ENCODE peak calls at places on chromosomes 2 and 18, in six cellular contexts. X, G, O, U, M and K are unnamed samples.

GRCh38 chr2:16745466-16745865 is 79.8 kb upstream of the CYRIA start:
- DNase-seq in O (no peak), M (no peak), G (no peak), X (no peak), U (peak), K (no peak)

GRCh38 chr2:220966636-220967035 is 605.5 kb downstream of the EPHA4 start:
- DNase-seq in O (no peak), M (no peak), G (peak), X (peak), U (peak), K (no peak)

GRCh38 chr2:71864085-71864484 is 283.6 kb downstream of the CYP26B1 start:
- DNase-seq in G (no peak), U (no peak), O (peak), X (no peak), M (no peak), K (no peak)

GRCh38 chr2:100240386-100240785 is 81.9 kb downstream of the LONRF2 start:
- DNase-seq in O (no peak), M (no peak), G (no peak), U (no peak), X (no peak), K (no peak)

GRCh38 chr18:76450912-76451421 is 44.1 kb downstream of the ZNF516 start:
- DNase-seq in G (no peak), U (no peak), M (peak), X (peak), O (peak), K (no peak)

GRCh38 chr2:144996225-144996795 is 476.4 kb upstream of the ZEB2 start:
- DNase-seq in M (no peak), G (peak), O (no peak), X (peak), U (no peak), K (no peak)

GRCh38 chr2:178230396-178230795 is 36.1 kb downstream of the OSBPL6 start:
- DNase-seq in U (no peak), G (no peak), O (no peak), X (no peak), M (no peak), K (no peak)

GRCh38 chr2:37250869-37251740 is 19.6 kb downstream of the NDUFAF7 start:
- DNase-seq in O (no peak), X (no peak), G (no peak), M (no peak), U (no peak), K (no peak)

GRCh38 chr2:236984046-236984445 is 101.6 kb upstream of the COPS8 start:
- DNase-seq in X (no peak), U (no peak), G (no peak), O (no peak), M (no peak), K (no peak)

GRCh38 chr2:237697586-237698337 is 70.4 kb downstream of the LRRFIP1 start:
- DNase-seq in U (no peak), G (no peak), O (peak), M (no peak), X (peak), K (peak)

GRCh38 chr2:17877811-17878221 is 651 bp upstream of the KCNS3 start:
- DNase-seq in M (peak), X (no peak), O (no peak), G (no peak), U (no peak), K (no peak)

GRCh38 chr2:85017436-85018048 is 46.6 kb downstream of the KCMF1 start:
- DNase-seq in M (no peak), U (no peak), G (peak), O (no peak), X (peak), K (no peak)

GRCh38 chr2:158313734-158314133 is 142.8 kb downstream of the CCDC148 start:
- DNase-seq in M (no peak), X (no peak), U (no peak), O (no peak), G (no peak), K (no peak)

GRCh38 chr2:105645031-105645940 is 99.4 kb upstream of the NCK2 start:
- DNase-seq in M (no peak), O (no peak), G (no peak), X (no peak), U (no peak), K (peak)

GRCh38 chr18:36688020-36688965 is 140.5 kb downstream of the TPGS2 start:
- DNase-seq in X (peak), M (peak), G (peak), O (peak), U (no peak), K (peak)

GRCh38 chr2:205644018-205644417 is 38.3 kb upstream of the NRP2 start:
- DNase-seq in X (no peak), G (no peak), M (no peak), U (no peak), O (no peak), K (no peak)

GRCh38 chr2:190627881-190628412 is 20.9 kb upstream of the NAB1 start:
- DNase-seq in G (no peak), U (no peak), M (peak), O (no peak), X (no peak), K (no peak)

GRCh38 chr2:30707304-30707903 is 99.8 kb downstream of the CAPN13 start:
- DNase-seq in U (no peak), O (peak), G (no peak), X (no peak), M (no peak), K (no peak)

GRCh38 chr2:222318712-222319575 is 20.1 kb upstream of the PAX3 start:
- DNase-seq in O (peak), X (peak), G (no peak), U (no peak), M (peak), K (peak)

GRCh38 chr18:3238742-3239141 is 8.9 kb upstream of the MYL12A start:
- DNase-seq in G (no peak), M (no peak), O (no peak), X (peak), U (no peak), K (no peak)

GRCh38 chr2:9528036-9528787 is 27.4 kb downstream of the ADAM17 start:
- DNase-seq in U (no peak), G (no peak), O (no peak), M (no peak), X (peak), K (no peak)

GRCh38 chr2:14601070-14601770 is 31.3 kb upstream of the LRATD1 start:
- DNase-seq in U (no peak), M (no peak), X (no peak), G (no peak), O (peak), K (no peak)

GRCh38 chr2:15844099-15844801 is 96.1 kb upstream of the MYCN start:
- DNase-seq in M (no peak), U (no peak), G (no peak), X (no peak), O (no peak), K (no peak)

GRCh38 chr2:219302412-219302968 is 6.7 kb downstream of the PTPRN start:
- DNase-seq in X (no peak), G (no peak), O (no peak), M (no peak), U (no peak), K (no peak)

GRCh38 chr2:230042195-230042594 is 26.5 kb downstream of the SLC16A14 start:
- DNase-seq in M (no peak), U (no peak), G (no peak), X (no peak), O (no peak), K (no peak)

GRCh38 chr2:156333274-156333950 is 891 bp upstream of the NR4A2 start:
- DNase-seq in O (no peak), U (no peak), G (no peak), X (no peak), M (no peak), K (no peak)

GRCh38 chr2:226969412-226969811 is 133.6 kb downstream of the RHBDD1 start:
- DNase-seq in U (no peak), M (no peak), X (no peak), O (no peak), G (no peak), K (no peak)

GRCh38 chr18:3380384-3380961 is 69.5 kb upstream of the TGIF1 start:
- DNase-seq in M (no peak), O (no peak), X (peak), G (no peak), U (peak), K (no peak)

GRCh38 chr2:96539215-96539920 is 2.8 kb downstream of the ARID5A start:
- DNase-seq in X (no peak), O (peak), U (no peak), G (no peak), M (no peak), K (no peak)

GRCh38 chr2:66577331-66578041 is 142.6 kb downstream of the MEIS1 start:
- DNase-seq in O (no peak), G (no peak), X (no peak), U (no peak), M (peak), K (no peak)

GRCh38 chr2:3535467-3535793 is 16.1 kb upstream of the ADI1 start:
- DNase-seq in U (no peak), G (no peak), O (peak), X (no peak), M (no peak), K (no peak)

GRCh38 chr2:227410191-227410590 is 22.4 kb upstream of the SCYGR1 start:
- DNase-seq in M (no peak), X (no peak), G (no peak), U (no peak), O (no peak), K (no peak)

GRCh38 chr2:102155703-102156515 is 13.4 kb downstream of the IL1R1 start:
- DNase-seq in M (no peak), U (no peak), G (no peak), O (no peak), X (peak), K (no peak)

GRCh38 chr2:113769555-113769954 is 13.1 kb upstream of the SLC35F5 start:
- DNase-seq in X (no peak), M (no peak), O (no peak), G (no peak), U (no peak), K (no peak)

GRCh38 chr2:168186452-168186851 is 60.9 kb downstream of the STK39 start:
- DNase-seq in M (peak), X (no peak), U (no peak), G (no peak), O (no peak), K (no peak)

GRCh38 chr2:127072970-127073369 is 34.0 kb downstream of the BIN1 start:
- DNase-seq in O (no peak), M (peak), X (no peak), G (no peak), U (no peak), K (no peak)

GRCh38 chr2:77713412-77713811 is 191.2 kb upstream of the LRRTM4 start:
- DNase-seq in G (no peak), O (no peak), M (peak), X (no peak), U (no peak), K (no peak)

GRCh38 chr2:215845839-215846586 is 167.3 kb downstream of the MREG start:
- DNase-seq in M (no peak), X (no peak), U (no peak), G (no peak), O (no peak), K (no peak)

GRCh38 chr2:201414099-201415023 is 36.9 kb downstream of the TRAK2 start:
- DNase-seq in X (peak), U (no peak), O (no peak), M (no peak), G (peak), K (peak)

GRCh38 chr2:202818321-202818720 is 53.2 kb downstream of the ICA1L start:
- DNase-seq in M (no peak), O (no peak), U (no peak), G (no peak), X (no peak), K (no peak)

GRCh38 chr2:202817771-202818170 is 53.8 kb downstream of the ICA1L start:
- DNase-seq in U (no peak), O (no peak), M (no peak), X (no peak), G (no peak), K (no peak)

GRCh38 chr2:202814226-202814625 is 57.3 kb downstream of the ICA1L start:
- DNase-seq in O (no peak), X (no peak), M (no peak), G (no peak), U (no peak), K (no peak)

GRCh38 chr2:202813387-202813786 is 58.2 kb downstream of the ICA1L start:
- DNase-seq in U (no peak), X (no peak), G (no peak), O (no peak), M (no peak), K (no peak)

GRCh38 chr2:202815548-202816420 is 55.8 kb downstream of the ICA1L start:
- DNase-seq in G (no peak), X (peak), M (no peak), O (no peak), U (no peak), K (no peak)
- H3K4me3 ChIP-seq in G (no peak), X (no peak), M (no peak), O (no peak), U (no peak), K (no peak)

DNA sequence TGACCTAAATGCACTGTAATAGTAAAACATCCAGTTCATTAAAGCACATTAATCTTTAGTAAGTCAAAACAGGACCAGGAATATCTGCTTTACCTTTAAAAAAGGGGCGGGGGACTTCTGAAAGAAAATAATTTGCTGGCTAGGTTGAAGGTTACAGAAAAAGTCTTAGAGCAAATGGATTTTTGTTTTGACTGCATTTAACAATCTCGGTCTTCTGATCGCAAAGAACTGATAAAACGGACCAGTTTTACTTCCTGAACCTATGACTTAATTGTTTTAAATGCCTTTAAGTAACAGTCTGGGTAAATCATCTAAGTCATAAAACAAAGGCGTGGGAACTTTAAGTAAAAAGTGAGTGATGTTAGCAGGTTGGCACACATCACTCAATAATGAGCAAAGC is 783 bp downstream of the BUB1 start:
- DNase-seq in G (no peak), X (no peak), M (no peak), U (no peak), O (no peak), K (no peak)
- H3K4me3 ChIP-seq in G (peak), X (peak), M (peak), U (peak), O (no peak), K (peak)

DNA sequence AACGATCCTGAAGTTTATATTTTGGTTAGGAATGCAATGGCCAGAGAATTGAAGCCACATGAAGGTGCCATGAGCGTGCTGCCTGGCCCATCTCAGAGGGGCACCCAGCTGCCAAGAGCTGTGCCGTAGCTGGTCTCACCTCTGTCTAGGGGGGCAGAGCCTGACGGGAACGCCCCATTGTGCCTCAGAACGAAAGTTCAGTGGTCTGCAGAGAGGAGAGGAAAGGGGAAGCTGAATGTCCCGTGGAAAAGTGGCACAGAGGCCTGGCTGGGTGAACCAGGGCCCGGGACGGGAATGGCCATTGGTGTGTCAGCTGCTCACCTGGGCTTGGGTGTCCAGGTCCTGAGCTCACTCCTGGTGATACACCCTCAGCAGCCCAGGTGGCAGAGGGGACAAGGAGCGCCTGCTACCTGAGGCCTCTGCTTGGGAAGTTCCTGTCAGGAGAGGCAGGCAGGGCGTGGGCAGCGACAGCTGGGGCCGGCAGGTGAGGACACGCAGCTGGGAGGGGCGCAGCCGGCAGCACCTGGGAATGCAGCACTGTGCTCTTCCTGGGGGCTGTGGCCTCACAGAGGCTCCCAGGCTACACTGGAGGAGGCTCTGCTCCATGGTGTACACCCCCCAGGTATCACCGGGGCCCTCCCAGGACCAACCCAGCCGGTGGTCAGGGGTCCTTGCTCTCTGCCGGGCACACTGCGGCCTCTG is 67.3 kb downstream of the PARD6G start:
- DNase-seq in X (no peak), O (no peak), U (no peak), M (no peak), G (no peak), K (no peak)
- H3K4me3 ChIP-seq in X (no peak), O (no peak), U (no peak), M (no peak), G (no peak), K (no peak)

GRCh38 chr2:240519396-240520142 is 38.2 kb downstream of the ANKMY1 start:
- DNase-seq in G (no peak), O (no peak), X (peak), M (peak), U (no peak), K (no peak)
- H3K4me3 ChIP-seq in G (no peak), O (no peak), X (peak), M (peak), U (no peak), K (no peak)

GRCh38 chr2:60033325-60033724 is 520.1 kb downstream of the BCL11A start:
- DNase-seq in G (no peak), U (no peak), X (no peak), M (no peak), O (no peak), K (no peak)

GRCh38 chr2:60029248-60029883 is 524.1 kb downstream of the BCL11A start:
- DNase-seq in G (no peak), M (no peak), U (no peak), X (no peak), O (no peak), K (no peak)

GRCh38 chr2:60028819-60029218 is 524.6 kb downstream of the BCL11A start:
- DNase-seq in G (no peak), U (no peak), M (no peak), O (no peak), X (no peak), K (no peak)
- H3K4me3 ChIP-seq in G (no peak), U (no peak), M (no peak), O (no peak), X (no peak), K (no peak)

DNA sequence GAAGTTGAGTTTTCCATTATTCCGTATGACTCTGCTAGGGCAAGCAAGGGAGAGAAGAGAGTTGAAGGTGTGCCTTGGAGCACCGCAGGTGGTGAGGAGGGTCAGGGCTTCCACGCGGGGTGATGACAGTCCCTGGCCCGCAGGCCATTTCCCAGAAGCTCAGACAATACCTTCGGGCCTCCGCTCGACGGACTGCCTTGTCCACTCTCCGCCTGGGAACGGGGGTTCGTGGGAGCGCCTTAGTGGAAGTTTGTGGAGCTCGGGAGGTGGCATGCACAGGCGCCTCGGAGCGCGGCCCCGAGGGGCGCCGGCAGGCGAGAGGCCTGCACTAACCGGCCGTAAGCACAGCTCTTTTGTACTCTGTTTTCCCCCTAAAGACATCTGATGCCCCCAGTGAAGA is 69.8 kb downstream of the ARHGEF33 start:
- DNase-seq in G (no peak), O (no peak), M (no peak), U (no peak), X (no peak), K (no peak)
- H3K4me3 ChIP-seq in G (no peak), O (no peak), M (no peak), U (no peak), X (no peak), K (no peak)

GRCh38 chr2:109305494-109306187 is 176.6 kb downstream of the SH3RF3 start:
- DNase-seq in X (no peak), M (peak), U (no peak), O (no peak), G (no peak), K (no peak)

GRCh38 chr2:109304731-109305470 is 175.9 kb downstream of the SH3RF3 start:
- DNase-seq in U (no peak), X (peak), M (no peak), G (no peak), O (no peak), K (no peak)

GRCh38 chr2:109302319-109302718 is 173.3 kb downstream of the SH3RF3 start:
- DNase-seq in M (no peak), O (no peak), X (no peak), U (no peak), G (no peak), K (no peak)

GRCh38 chr2:109306190-109306589 is 177.2 kb downstream of the SH3RF3 start:
- DNase-seq in G (no peak), U (no peak), X (no peak), M (no peak), O (no peak), K (no peak)

GRCh38 chr2:109304248-109304647 is 175.2 kb downstream of the SH3RF3 start:
- DNase-seq in M (no peak), U (no peak), G (no peak), O (no peak), X (no peak), K (no peak)
- H3K4me3 ChIP-seq in M (no peak), U (no peak), G (no peak), O (no peak), X (no peak), K (no peak)

GRCh38 chr18:74497778-74498177 is 1.6 kb downstream of the CNDP2 start:
- DNase-seq in G (no peak), O (no peak), M (no peak), U (no peak), X (no peak), K (no peak)

GRCh38 chr18:74498712-74499629 is 2.8 kb downstream of the CNDP2 start:
- DNase-seq in M (no peak), X (peak), O (peak), U (no peak), G (no peak), K (peak)

GRCh38 chr18:74495581-74496507 is at the start of gene CNDP2:
- DNase-seq in O (peak), G (peak), M (peak), U (peak), X (peak), K (peak)

GRCh38 chr18:74496508-74497307 is 545 bp downstream of the CNDP2 start:
- DNase-seq in X (peak), O (peak), U (no peak), M (peak), G (no peak), K (no peak)

GRCh38 chr18:74497308-74497640 is 1.1 kb downstream of the CNDP2 start:
- DNase-seq in G (no peak), X (no peak), M (no peak), U (no peak), O (peak), K (peak)
- H3K4me3 ChIP-seq in G (peak), X (peak), M (peak), U (peak), O (no peak), K (peak)

GRCh38 chr2:19901201-19901457 is 654 bp downstream of the TTC32 start:
- DNase-seq in O (no peak), X (no peak), G (no peak), M (no peak), U (no peak), K (no peak)
- H3K4me3 ChIP-seq in O (peak), X (peak), G (peak), M (peak), U (peak), K (peak)